ENCODE peak calls at places on chromosomes 7 and 10, in four cellular contexts. Q is right atrium auricular region, G is HL-60, B is AG04450. N is an unnamed sample.

GRCh38 chr7:1855396-1856160 is 185.5 kb downstream of the ELFN1 start:
- DNase-seq in G (no peak), B (no peak), Q (no peak), N (no peak)

GRCh38 chr7:83524286-83525075 is 124.5 kb downstream of the SEMA3E start:
- DNase-seq in B (no peak), G (no peak), Q (no peak), N (no peak)

GRCh38 chr10:13560597-13560996 is 26.2 kb upstream of the PRPF18 start:
- DNase-seq in Q (no peak), G (no peak), B (no peak), N (no peak)

GRCh38 chr10:127196227-127196954 is at the start of gene INSYN2A:
- DNase-seq in Q (no peak), G (no peak), B (no peak), N (no peak)

GRCh38 chr7:46444266-46444665 is 523.2 kb upstream of the IGFBP3 start:
- DNase-seq in Q (no peak), B (no peak), G (no peak), N (no peak)

GRCh38 chr7:12696001-12696400 is 8.6 kb downstream of the ARL4A start:
- DNase-seq in G (no peak), B (no peak), Q (no peak), N (no peak)

GRCh38 chr7:137127806-137128205 is 215.7 kb downstream of the PTN start:
- DNase-seq in G (no peak), B (no peak), Q (no peak), N (no peak)

GRCh38 chr10:114402871-114403544 is 1.3 kb downstream of the AFAP1L2 start:
- DNase-seq in Q (peak; percentile 57), B (no peak), G (no peak), N (no peak)

GRCh38 chr10:68955414-68955785 is 570 bp upstream of the DDX21 start:
- DNase-seq in B (no peak), G (peak; percentile 51), Q (no peak), N (peak; percentile 1)

GRCh38 chr10:97882142-97883091 is 32.8 kb downstream of the GOLGA7B start:
- DNase-seq in Q (no peak), G (no peak), B (no peak), N (no peak)

GRCh38 chr7:7181519-7182155 is 707 bp upstream of the C1GALT1 start:
- DNase-seq in Q (no peak), B (no peak), G (peak; percentile 74), N (no peak)

GRCh38 chr7:29825750-29826529 is 19.6 kb downstream of the WIPF3 start:
- DNase-seq in G (no peak), Q (no peak), B (no peak), N (no peak)

GRCh38 chr7:128831178-128831993 is 1.2 kb downstream of the FLNC start:
- DNase-seq in Q (no peak), G (peak; percentile 50), B (no peak), N (no peak)

GRCh38 chr10:97427571-97428179 is 1.7 kb downstream of the PGAM1 start:
- DNase-seq in Q (no peak), B (no peak), G (no peak), N (no peak)

GRCh38 chr7:151393031-151393977 is 16.5 kb downstream of the WDR86 start:
- DNase-seq in G (no peak), B (no peak), Q (no peak), N (no peak)

GRCh38 chr10:89414146-89414878 is at the start of gene IFIT5:
- DNase-seq in G (peak; percentile 39), B (no peak), Q (peak; percentile 70), N (peak; percentile 39)

GRCh38 chr7:229184-229964 is 37.0 kb downstream of the FAM20C start:
- DNase-seq in Q (peak; percentile 93), B (peak; percentile 94), G (no peak), N (no peak)

GRCh38 chr7:43904533-43905208 is 1.7 kb downstream of the URGCP start:
- DNase-seq in B (no peak), G (no peak), Q (no peak), N (no peak)

GRCh38 chr10:20596911-20597310 is 300.2 kb downstream of the NEBL start:
- DNase-seq in B (no peak), Q (no peak), G (no peak), N (no peak)

GRCh38 chr10:77105756-77106155 is 531.9 kb downstream of the KCNMA1 start:
- DNase-seq in G (no peak), B (no peak), Q (no peak), N (no peak)

DNA sequence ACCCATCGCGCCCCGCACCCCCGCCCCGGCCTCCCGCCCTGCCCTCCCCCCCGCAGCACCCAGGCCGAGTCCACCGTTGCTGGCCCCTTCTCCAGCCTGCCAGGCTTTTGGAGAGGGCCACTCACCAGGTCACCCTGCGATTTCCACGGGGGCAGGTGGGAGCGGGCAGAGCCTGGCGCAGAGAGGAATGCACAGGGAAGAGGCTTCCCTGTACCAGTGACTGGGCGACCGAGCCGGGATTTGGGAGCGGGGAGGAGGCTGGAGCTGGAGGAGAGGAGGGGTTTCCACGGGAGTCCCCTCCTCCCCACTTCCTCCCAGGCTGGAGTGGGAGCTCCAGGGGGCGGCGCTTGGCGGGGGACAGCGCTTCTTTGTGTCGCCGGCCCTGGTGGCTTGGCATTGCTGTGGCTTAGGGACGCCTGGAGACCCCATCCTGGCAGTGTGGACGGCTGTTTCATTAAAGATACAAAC is 19.3 kb downstream of the TCAF1 start:
- DNase-seq in Q (peak; percentile 72), G (no peak), B (no peak), N (no peak)
- H3K4me3 ChIP-seq in Q (peak overlapping the region; percentile 55), G (no peak overlapping the region), B (peak overlapping the region; percentile 85), N (peak overlapping the region; percentile 64)

GRCh38 chr10:103724771-103725170 is 130.6 kb downstream of the SH3PXD2A start:
- DNase-seq in B (no peak), Q (no peak), G (no peak), N (no peak)

GRCh38 chr10:103725242-103725641 is 130.1 kb downstream of the SH3PXD2A start:
- DNase-seq in Q (no peak), B (no peak), G (no peak), N (no peak)

GRCh38 chr10:103729851-103730250 is 125.5 kb downstream of the SH3PXD2A start:
- DNase-seq in Q (no peak), G (no peak), B (no peak), N (no peak)

GRCh38 chr10:103727991-103728689 is 127.2 kb downstream of the SH3PXD2A start:
- DNase-seq in B (no peak), Q (no peak), G (no peak), N (no peak)

GRCh38 chr10:103727546-103727963 is 127.8 kb downstream of the SH3PXD2A start:
- DNase-seq in G (no peak), B (no peak), Q (no peak), N (no peak)
- H3K27ac ChIP-seq in G (no peak overlapping the region), B (peak overlapping the region; percentile 11), Q (no peak overlapping the region), N (no peak overlapping the region)

GRCh38 chr10:22231260-22231659 is 13.4 kb upstream of the EBLN1 start:
- DNase-seq in G (no peak), Q (no peak), B (no peak), N (no peak)
- H3K4me3 ChIP-seq in G (no peak overlapping the region), Q (no peak overlapping the region), B (no peak overlapping the region), N (no peak overlapping the region)

DNA sequence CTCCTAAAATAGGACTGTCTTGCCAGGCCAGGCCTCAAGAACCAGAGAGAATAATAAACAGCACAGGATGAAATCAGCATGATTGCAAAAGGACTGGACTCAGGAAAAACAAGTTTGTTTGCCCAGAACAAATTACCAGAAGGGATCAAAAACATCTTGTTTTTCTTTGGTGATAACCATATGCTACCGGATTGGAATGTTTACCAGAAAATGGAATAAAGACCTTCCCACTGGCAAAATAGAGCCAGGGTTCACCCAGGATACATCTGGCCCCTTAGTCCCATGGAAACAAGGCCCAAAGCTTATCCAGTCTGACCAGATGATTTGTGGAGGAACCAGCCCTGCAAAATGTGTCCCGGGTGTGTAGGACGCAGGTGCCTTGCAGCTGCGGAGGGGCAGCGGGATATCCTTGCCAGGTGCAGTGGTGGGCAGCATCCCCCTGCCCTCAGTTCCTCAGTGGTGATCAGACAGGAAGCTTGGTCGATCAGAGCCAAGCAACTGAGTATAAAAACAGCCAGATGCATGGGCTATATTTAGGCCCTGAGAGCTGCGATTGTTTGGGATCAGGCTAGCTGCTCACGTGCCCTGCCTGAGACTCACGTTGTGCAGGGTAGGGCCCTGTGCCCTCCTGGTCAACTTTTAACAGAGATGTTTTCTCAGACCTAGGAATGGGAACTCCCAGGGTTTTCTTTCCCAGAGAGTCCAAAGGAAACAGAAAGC is 4.6 kb upstream of the ZNF22 start:
- DNase-seq in G (no peak), Q (no peak), B (no peak), N (no peak)
- H3K27ac ChIP-seq in G (peak overlapping the region; percentile 11), Q (peak overlapping the region; percentile 92), B (peak overlapping the region; percentile 87), N (no peak overlapping the region)

GRCh38 chr7:105345003-105345402 is 43.7 kb downstream of the SRPK2 start:
- DNase-seq in B (no peak), Q (no peak), G (no peak), N (no peak)
- H3K4me3 ChIP-seq in B (no peak overlapping the region), Q (no peak overlapping the region), G (no peak overlapping the region), N (no peak overlapping the region)

GRCh38 chr7:105691692-105692564 is 110.6 kb upstream of the EFCAB10 start:
- DNase-seq in Q (peak; percentile 79), B (peak; percentile 80), G (peak; percentile 51), N (no peak)
- H3K27ac ChIP-seq in Q (peak overlapping the region; percentile 65), B (peak overlapping the region; percentile 68), G (no peak overlapping the region), N (no peak overlapping the region)

DNA sequence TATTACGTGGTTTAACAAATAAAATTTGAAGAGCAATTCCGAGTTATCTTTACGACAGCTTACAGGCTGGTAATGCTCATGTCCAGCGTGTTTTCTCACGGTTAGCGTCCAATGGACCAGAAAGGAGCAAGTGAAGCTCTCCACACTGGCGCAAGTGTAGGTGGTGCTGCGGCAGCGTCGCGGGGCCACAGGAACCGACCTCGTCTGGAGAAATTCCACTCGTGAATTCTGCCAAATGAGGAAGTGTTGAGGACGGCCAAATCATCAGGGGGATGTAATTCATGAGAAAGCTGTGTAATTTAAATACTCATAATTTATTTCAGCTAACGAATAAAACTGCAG is 350 bp upstream of the ZNF37A start:
- DNase-seq in B (no peak), Q (no peak), G (no peak), N (no peak)
- H3K4me3 ChIP-seq in B (peak overlapping the region; percentile 87), Q (peak overlapping the region; percentile 78), G (peak overlapping the region; percentile 78), N (no peak overlapping the region)

GRCh38 chr7:121376982-121377381 is 19.1 kb downstream of the FAM3C start:
- DNase-seq in Q (no peak), G (no peak), B (no peak), N (no peak)

GRCh38 chr7:121372376-121373024 is 23.6 kb downstream of the FAM3C start:
- DNase-seq in G (no peak), Q (no peak), B (no peak), N (no peak)

GRCh38 chr7:121371367-121371766 is 24.7 kb downstream of the FAM3C start:
- DNase-seq in Q (no peak), G (no peak), B (no peak), N (no peak)

GRCh38 chr7:121369462-121369861 is 26.6 kb downstream of the FAM3C start:
- DNase-seq in B (no peak), G (no peak), Q (no peak), N (no peak)

GRCh38 chr7:121373177-121373576 is 22.9 kb downstream of the FAM3C start:
- DNase-seq in B (no peak), Q (no peak), G (no peak), N (no peak)
- H3K27ac ChIP-seq in B (no peak overlapping the region), Q (no peak overlapping the region), G (no peak overlapping the region), N (no peak overlapping the region)